ENCODE peak calls at places on chromosomes 4 and X, in nine cellular contexts. Y, A, J, L, N, M, E, G and R are unnamed samples.

GRCh38 chr4:42690537-42690936 is 33.6 kb upstream of the ATP8A1 start:
- DNase-seq in L (no peak), Y (no peak), N (no peak), G (no peak), E (no peak), A (no peak), J (no peak), M (no peak), R (no peak)

GRCh38 chrX:53435997-53436396 is 1.8 kb upstream of the HSD17B10 start:
- DNase-seq in N (peak; percentile 52), L (peak; percentile 67), A (peak; percentile 80), J (peak; percentile 48), Y (no peak), M (peak; percentile 67), G (peak; percentile 84), E (no peak), R (peak; percentile 28)

GRCh38 chr4:84750260-84750955 is 167.5 kb downstream of the CDS1 start:
- DNase-seq in L (no peak), E (no peak), G (peak; percentile 53), Y (no peak), J (peak; percentile 64), A (peak; percentile 47), M (no peak), N (peak; percentile 27), R (peak; percentile 16)

GRCh38 chr4:21469438-21470032 is 479.0 kb downstream of the KCNIP4 start:
- DNase-seq in G (peak; percentile 20), E (no peak), A (no peak), J (peak; percentile 40), Y (no peak), M (no peak), L (no peak), N (peak; percentile 11), R (no peak)

GRCh38 chrX:16603822-16604221 is 46.1 kb upstream of the S100G start:
- DNase-seq in L (no peak), E (no peak), Y (no peak), N (peak; percentile 38), M (no peak), A (no peak), J (peak; percentile 35), G (no peak), R (no peak)

GRCh38 chr4:168218663-168219062 is 99.9 kb downstream of the DDX60 start:
- DNase-seq in M (no peak), N (no peak), Y (no peak), E (no peak), J (peak; percentile 50), L (no peak), G (no peak), A (no peak), R (no peak)

GRCh38 chr4:8834681-8835220 is 36.9 kb downstream of the HMX1 start:
- DNase-seq in N (no peak), A (no peak), Y (no peak), G (peak; percentile 45), M (peak; percentile 2), E (no peak), L (peak; percentile 18), J (no peak), R (no peak)

GRCh38 chr4:40621592-40622512 is 7.8 kb downstream of the RBM47 start:
- DNase-seq in Y (peak; percentile 41), E (no peak), J (no peak), M (peak; percentile 68), G (no peak), A (peak; percentile 52), L (peak; percentile 89), N (peak; percentile 60), R (peak; percentile 87)

GRCh38 chr4:177566691-177567090 is 124.5 kb upstream of the AGA start:
- DNase-seq in L (no peak), A (no peak), E (no peak), Y (no peak), J (no peak), G (no peak), N (no peak), M (no peak), R (peak; percentile 59)

GRCh38 chr4:156607198-156607498 is 364.5 kb downstream of the PDGFC start:
- DNase-seq in Y (no peak), J (no peak), G (no peak), E (no peak), M (no peak), N (no peak), L (no peak), A (no peak), R (no peak)

GRCh38 chr4:76634239-76634638 is 199.2 kb downstream of the SHROOM3 start:
- DNase-seq in N (no peak), Y (no peak), E (no peak), G (no peak), L (no peak), J (peak; percentile 37), M (no peak), A (no peak), R (no peak)

GRCh38 chrX:153814591-153815315 is 15.6 kb downstream of the PDZD4 start:
- DNase-seq in M (no peak), L (no peak), A (no peak), E (no peak), J (no peak), Y (no peak), N (no peak), G (no peak), R (no peak)

GRCh38 chrX:110944323-110944761 is 148.7 kb upstream of the CHRDL1 start:
- DNase-seq in N (no peak), Y (no peak), J (no peak), A (no peak), G (peak; percentile 76), E (no peak), L (peak; percentile 58), M (no peak), R (peak; percentile 5)

GRCh38 chr4:142129931-142130330 is 493.5 kb downstream of the IL15 start:
- DNase-seq in G (no peak), Y (no peak), A (no peak), L (no peak), J (no peak), M (no peak), E (no peak), N (no peak), R (no peak)

GRCh38 chrX:24229400-24229879 is 79.9 kb downstream of the ZFX start:
- DNase-seq in N (no peak), M (no peak), L (no peak), J (no peak), G (no peak), E (no peak), Y (no peak), A (peak; percentile 75), R (no peak)

GRCh38 chr4:118917582-118917981 is 28.9 kb downstream of the SYNPO2 start:
- DNase-seq in E (no peak), A (no peak), G (no peak), L (no peak), Y (no peak), N (no peak), J (no peak), M (no peak), R (no peak)

DNA sequence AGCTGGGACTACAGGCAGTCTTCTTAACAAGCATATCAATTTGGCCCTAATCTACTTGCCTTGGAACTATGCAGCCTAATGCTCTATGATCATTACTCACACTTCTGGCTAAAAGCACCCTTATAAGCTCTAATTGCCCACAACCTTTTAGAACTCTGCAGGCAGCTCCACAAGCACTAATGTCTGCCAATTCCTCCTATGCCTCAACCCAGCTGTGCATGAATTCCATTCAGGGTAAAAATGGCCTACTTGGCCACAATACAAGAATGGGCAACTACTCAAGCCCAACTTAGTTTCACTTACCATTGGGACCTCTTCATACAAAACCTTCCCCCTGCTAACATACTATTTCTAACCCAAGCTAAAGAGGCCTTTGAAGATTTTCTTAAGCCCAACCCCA is 51.7 kb downstream of the ZNF718 start:
- DNase-seq in E (no peak), J (no peak), G (no peak), A (no peak), L (no peak), N (no peak), M (no peak), Y (no peak), R (no peak)
- H3K9me3 ChIP-seq in E (peaks cover 97% of the 10 kb centered on the region), J (peaks cover 2% of the 10 kb centered on the region), G (peaks cover 3% of the 10 kb centered on the region), A (no peaks in the 10 kb centered on the region), L (peaks cover 58% of the 10 kb centered on the region), N (peaks cover 96% of the 10 kb centered on the region), M (peaks cover 99% of the 10 kb centered on the region), Y (peaks cover 22% of the 10 kb centered on the region), R (no peaks in the 10 kb centered on the region)

GRCh38 chr4:123589361-123589760 is 192.8 kb downstream of the SPRY1 start:
- DNase-seq in L (no peak), A (no peak), M (no peak), J (no peak), E (no peak), N (no peak), G (no peak), Y (no peak), R (no peak)

GRCh38 chr4:123596805-123597204 is 200.2 kb downstream of the SPRY1 start:
- DNase-seq in M (no peak), J (no peak), L (no peak), G (no peak), A (no peak), E (no peak), N (no peak), Y (no peak), R (no peak)

GRCh38 chr4:123591875-123592274 is 195.3 kb downstream of the SPRY1 start:
- DNase-seq in Y (no peak), L (no peak), E (no peak), J (no peak), G (no peak), N (no peak), M (no peak), A (no peak), R (no peak)

GRCh38 chr4:123597586-123597985 is 201.0 kb downstream of the SPRY1 start:
- DNase-seq in J (no peak), Y (no peak), G (no peak), N (no peak), A (no peak), E (no peak), L (no peak), M (no peak), R (no peak)

GRCh38 chr4:123593655-123594054 is 197.1 kb downstream of the SPRY1 start:
- DNase-seq in M (no peak), J (peak; percentile 71), G (no peak), Y (no peak), N (no peak), A (no peak), E (no peak), L (no peak), R (no peak)
- TF ChIP-seq POLR2AphosphoS5 in M (no peak), J (no peak), G (no peak), Y (no peak), N (no peak), A (no peak), E (no peak), L (no peak), R (no peak)

GRCh38 chr4:20181926-20182325 is 69.8 kb upstream of the SLIT2 start:
- DNase-seq in J (no peak), E (no peak), L (no peak), N (no peak), G (no peak), Y (no peak), M (no peak), A (no peak), R (no peak)
- H3K9me3 ChIP-seq in J (no peaks in the 10 kb centered on the region), E (no peaks in the 10 kb centered on the region), L (no peaks in the 10 kb centered on the region), N (peaks cover 69% of the 10 kb centered on the region), G (peaks cover 7% of the 10 kb centered on the region), Y (peaks cover 8% of the 10 kb centered on the region), M (no peaks in the 10 kb centered on the region), A (no peaks in the 10 kb centered on the region), R (no peaks in the 10 kb centered on the region)

GRCh38 chr4:10083861-10084641 is 32.5 kb downstream of the WDR1 start:
- DNase-seq in J (no peak), G (peak; percentile 13), L (peak; percentile 55), Y (no peak), A (no peak), E (no peak), N (no peak), M (peak; percentile 7), R (no peak)
- TF ChIP-seq POLR2AphosphoS5 in J (no peak), G (no peak), L (no peak), Y (no peak), A (peak; percentile 2), E (no peak), N (no peak), M (no peak), R (no peak)

GRCh38 chrX:40011483-40012038 is 86.2 kb downstream of the BCOR start:
- DNase-seq in L (no peak), G (peak; percentile 29), E (no peak), M (no peak), N (no peak), Y (no peak), A (no peak), J (no peak), R (no peak)
- H3K9me3 ChIP-seq in L (no peaks in the 10 kb centered on the region), G (no peaks in the 10 kb centered on the region), E (no peaks in the 10 kb centered on the region), M (no peaks in the 10 kb centered on the region), N (no peaks in the 10 kb centered on the region), Y (no peaks in the 10 kb centered on the region), A (no peaks in the 10 kb centered on the region), J (no peaks in the 10 kb centered on the region), R (no peaks in the 10 kb centered on the region)